ENCODE peak calls at places on chromosomes 11 and 22, in five cellular contexts. O is nephron progenitor cell, B is dorsolateral prefrontal cortex, W is BJ, J is cardiac muscle cell. H is an unnamed sample.

GRCh38 chr11:31711137-31711536 is 100.0 kb downstream of the PAX6 start:
- DNase-seq in O (no peak), B (no peak), J (no peak), W (no peak), H (no peak)

GRCh38 chr11:82718307-82718706 is 15.4 kb downstream of the FAM181B start:
- DNase-seq in B (no peak), O (peak), W (peak), J (peak), H (no peak)

GRCh38 chr11:117511483-117511934 is 183.9 kb downstream of the CEP164 start:
- DNase-seq in J (no peak), O (no peak), B (peak), W (no peak), H (no peak)

GRCh38 chr11:40384991-40385390 is 1074.5 kb downstream of the LRRC4C start:
- DNase-seq in B (no peak), O (no peak), W (peak), J (no peak), H (no peak)

GRCh38 chr22:36701166-36701713 is 2.3 kb downstream of the CACNG2 start:
- DNase-seq in W (no peak), B (peak), J (no peak), O (no peak), H (no peak)

GRCh38 chr11:130170345-130170744 is 10.8 kb downstream of the ST14 start:
- DNase-seq in B (no peak), J (no peak), W (no peak), O (no peak), H (no peak)

GRCh38 chr11:69099193-69099592 is 50.5 kb downstream of the TPCN2 start:
- DNase-seq in O (no peak), J (no peak), B (no peak), W (no peak), H (no peak)

GRCh38 chr22:46111645-46112306 is 38.5 kb upstream of the PPARA start:
- DNase-seq in J (no peak), W (no peak), O (peak), B (peak), H (no peak)

GRCh38 chr11:61035086-61035835 is 63.8 kb downstream of the CD6 start:
- DNase-seq in O (no peak), J (no peak), B (no peak), W (no peak), H (no peak)

GRCh38 chr22:32329202-32329645 is 28.4 kb upstream of the RFPL3 start:
- DNase-seq in O (no peak), W (no peak), B (no peak), J (no peak), H (no peak)

GRCh38 chr22:44546686-44547310 is 48.8 kb upstream of the RTL6 start:
- DNase-seq in B (no peak), J (no peak), W (no peak), O (no peak), H (no peak)

GRCh38 chr11:100680070-100680469 is 7.0 kb upstream of the ARHGAP42 start:
- DNase-seq in J (no peak), B (no peak), O (no peak), W (no peak), H (no peak)

GRCh38 chr11:2214527-2215229 is 43.1 kb upstream of the TH start:
- DNase-seq in J (no peak), B (peak), W (no peak), O (no peak), H (no peak)

GRCh38 chr11:119190531-119190930 is 5.3 kb downstream of the NHERF4 start:
- DNase-seq in J (no peak), O (no peak), B (no peak), W (no peak), H (no peak)

GRCh38 chr11:693415-693831 is 1.6 kb downstream of the DEAF1 start:
- DNase-seq in W (no peak), O (no peak), B (no peak), J (peak), H (no peak)

GRCh38 chr11:41497974-41498373 is 38.5 kb upstream of the LRRC4C start:
- DNase-seq in W (no peak), O (no peak), B (peak), J (peak), H (no peak)

GRCh38 chr22:37420656-37421467 is 6.4 kb downstream of the ELFN2 start:
- DNase-seq in W (no peak), J (no peak), O (no peak), B (no peak), H (no peak)

GRCh38 chr11:72395993-72396392 is 38.3 kb downstream of the CLPB start:
- DNase-seq in O (no peak), J (no peak), B (peak), W (no peak), H (no peak)

GRCh38 chr22:25736378-25737011 is 5.5 kb upstream of the MYO18B start:
- DNase-seq in W (no peak), O (no peak), B (no peak), J (no peak), H (no peak)

GRCh38 chr22:37273126-37273845 is 9.0 kb upstream of the CYTH4 start:
- DNase-seq in B (no peak), W (peak), O (no peak), J (peak), H (no peak)

GRCh38 chr11:30165652-30166051 is 65.2 kb upstream of the FSHB start:
- DNase-seq in W (no peak), B (no peak), O (no peak), J (no peak), H (no peak)

GRCh38 chr11:57513911-57514537 is 1.5 kb downstream of the SLC43A1 start:
- DNase-seq in B (no peak), J (peak), W (no peak), O (peak), H (peak)

GRCh38 chr11:22878604-22879003 is 18.3 kb upstream of the CCDC179 start:
- DNase-seq in W (no peak), B (no peak), O (no peak), J (no peak), H (no peak)

GRCh38 chr11:99015634-99016454 is 4.9 kb upstream of the CNTN5 start:
- DNase-seq in J (peak), B (no peak), W (no peak), O (peak), H (no peak)

GRCh38 chr11:35919244-35919643 is 24.6 kb upstream of the LDLRAD3 start:
- DNase-seq in O (no peak), W (no peak), B (peak), J (peak), H (no peak)

GRCh38 chr11:4979021-4979420 is 15.6 kb upstream of the OR51L1 start:
- DNase-seq in W (no peak), B (peak), O (no peak), J (no peak), H (no peak)

GRCh38 chr11:61551630-61552029 is 29.2 kb downstream of the SYT7 start:
- DNase-seq in B (peak), O (no peak), J (peak), W (no peak), H (no peak)

GRCh38 chr11:33195391-33196190 is 34.3 kb upstream of the CSTF3 start:
- DNase-seq in J (peak), B (no peak), O (no peak), W (no peak), H (no peak)

GRCh38 chr11:105975128-105975527 is 46.9 kb downstream of the MSANTD4 start:
- DNase-seq in W (no peak), O (no peak), J (peak), B (no peak), H (no peak)

GRCh38 chr11:126305699-126306098 is 1.8 kb downstream of the DCPS start:
- DNase-seq in B (no peak), O (no peak), W (no peak), J (no peak), H (no peak)

GRCh38 chr11:61773826-61774225 is 18.6 kb downstream of the TMEM258 start:
- DNase-seq in O (no peak), W (no peak), B (no peak), J (no peak), H (no peak)

DNA sequence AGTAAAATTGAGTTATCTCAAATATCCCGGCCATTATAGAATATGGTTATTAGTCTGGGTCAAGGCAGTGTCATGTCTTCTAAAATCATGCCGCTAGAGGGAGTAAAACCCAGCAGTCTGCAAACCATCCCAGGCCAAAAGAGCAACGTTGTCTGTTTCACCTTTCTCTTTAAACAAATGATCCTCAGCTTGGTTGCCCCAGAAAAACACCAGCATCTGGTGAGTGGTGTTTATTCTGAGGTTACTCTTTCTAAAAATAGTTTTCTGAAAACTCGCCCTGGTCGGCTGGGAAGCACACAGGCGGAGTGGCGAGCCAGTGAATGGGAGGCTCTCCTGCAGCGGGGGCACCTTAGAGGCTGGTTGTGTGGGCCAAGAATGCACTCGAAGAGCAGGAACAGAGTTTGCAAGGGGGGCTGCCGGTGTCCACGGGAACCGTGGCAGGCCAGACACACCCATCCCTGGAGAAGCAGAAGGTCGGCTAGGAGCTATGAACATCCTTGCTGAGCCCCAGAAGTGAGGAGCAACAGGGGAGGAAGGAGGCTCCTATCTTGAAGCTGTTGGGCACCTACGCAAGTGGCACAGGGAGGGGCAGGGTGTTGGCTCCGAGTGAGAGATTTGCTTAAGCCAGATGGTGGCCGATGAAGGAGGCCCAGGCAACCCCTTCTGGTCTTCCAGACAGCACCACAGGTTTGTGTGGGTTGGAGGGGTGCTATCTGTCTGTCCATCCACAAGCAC is 297.1 kb downstream of the ETS1 start:
- DNase-seq in B (peak), O (peak), W (peak), J (peak), H (peak)
- TF ChIP-seq CTCF in B (peak), O (peak), W (peak), J (peak), H (peak)

GRCh38 chr11:45663486-45664375 is 1.7 kb downstream of the CHST1 start:
- DNase-seq in W (no peak), B (no peak), J (no peak), O (no peak), H (no peak)

GRCh38 chr11:45665206-45665932 is at the start of gene CHST1:
- DNase-seq in B (peak), O (peak), W (no peak), J (peak), H (peak)

GRCh38 chr11:45665933-45666647 is 668 bp upstream of the CHST1 start:
- DNase-seq in B (no peak), O (no peak), W (no peak), J (peak), H (no peak)

GRCh38 chr11:45662665-45663485 is 2.5 kb downstream of the CHST1 start:
- DNase-seq in O (no peak), W (no peak), J (peak), B (no peak), H (no peak)

DNA sequence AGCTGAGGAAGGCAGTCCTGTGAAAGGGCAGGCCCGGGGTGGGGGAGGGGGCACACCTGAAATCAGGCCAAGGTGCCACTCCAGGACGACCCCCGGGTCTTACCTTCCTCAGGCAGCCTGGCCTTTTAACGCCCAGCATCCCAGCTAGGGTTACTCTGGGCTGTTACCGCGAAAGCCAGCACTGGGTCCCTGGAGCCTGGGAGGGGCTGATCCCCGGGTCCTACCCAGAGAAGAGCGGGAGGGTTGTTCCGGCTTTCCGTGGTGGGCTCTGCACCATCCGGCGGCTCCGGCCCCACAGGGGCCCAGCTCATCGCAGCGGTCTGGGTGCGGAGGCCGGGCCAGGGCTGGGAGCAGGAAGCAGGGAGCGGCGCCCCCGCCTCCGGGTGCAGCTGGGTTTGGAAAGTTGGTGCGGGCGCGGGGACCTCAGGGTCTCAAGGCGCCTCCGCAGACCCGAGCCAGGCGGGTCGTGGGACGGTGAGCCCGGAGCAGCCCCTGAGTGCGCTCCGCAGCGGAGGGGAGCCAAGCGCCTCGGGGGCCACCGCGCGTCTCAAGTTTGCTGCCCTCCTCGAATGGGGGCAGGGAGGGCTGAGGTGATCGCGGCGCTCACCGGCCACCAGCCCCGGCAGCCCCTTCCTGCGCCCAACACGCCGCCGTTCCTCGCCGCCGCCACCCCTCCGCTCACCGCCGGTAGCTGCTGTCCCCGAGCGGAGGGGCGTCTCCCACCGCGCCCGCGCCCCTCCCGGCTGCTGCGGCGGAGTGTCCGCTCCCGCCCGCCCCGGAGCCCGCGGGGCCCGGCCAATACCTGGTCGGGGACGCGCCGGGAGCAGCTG is 831 bp downstream of the CHST1 start:
- DNase-seq in O (peak), W (no peak), B (no peak), J (no peak), H (no peak)
- TF ChIP-seq CTCF in O (no peak), W (no peak), B (no peak), J (no peak), H (no peak)

GRCh38 chr11:86674965-86675364 is 2.5 kb upstream of the ME3 start:
- DNase-seq in J (no peak), O (no peak), W (no peak), B (no peak), H (no peak)

GRCh38 chr11:86678823-86679222 is 6.4 kb upstream of the ME3 start:
- DNase-seq in B (no peak), O (no peak), W (no peak), J (no peak), H (no peak)

GRCh38 chr11:86678296-86678695 is 5.9 kb upstream of the ME3 start:
- DNase-seq in O (no peak), W (no peak), B (no peak), J (no peak), H (no peak)

GRCh38 chr11:86676010-86676409 is 3.6 kb upstream of the ME3 start:
- DNase-seq in O (no peak), W (no peak), B (no peak), J (no peak), H (no peak)

DNA sequence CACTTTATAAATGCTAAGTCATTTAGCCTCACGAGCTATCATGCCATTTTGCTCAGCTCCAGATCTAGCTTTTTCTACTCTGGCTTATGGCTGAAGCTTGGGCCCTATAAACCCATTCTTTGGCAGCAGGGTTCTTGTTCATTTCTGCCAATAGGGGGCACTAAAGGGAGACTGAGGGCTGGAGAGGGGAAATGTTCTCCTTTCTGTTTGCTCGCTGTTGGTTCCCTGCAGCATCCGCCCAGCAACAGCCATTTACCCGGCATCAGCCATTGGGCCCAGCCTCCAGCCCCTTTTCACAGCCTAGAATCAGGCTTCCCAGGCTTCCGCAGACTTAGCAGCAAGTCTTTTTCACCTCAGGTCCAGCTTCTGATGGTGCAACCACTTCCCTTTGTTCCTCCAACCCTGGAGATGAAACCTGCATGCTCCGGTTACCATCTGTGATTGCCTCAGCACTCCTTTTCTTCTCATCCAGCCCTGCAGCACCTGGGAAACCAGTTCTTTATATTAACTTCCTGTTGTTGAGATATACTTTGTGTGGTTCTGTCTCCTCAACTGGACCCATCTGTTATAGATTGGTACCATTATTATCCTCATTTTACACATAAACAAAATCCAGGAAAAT is 4.2 kb upstream of the ME3 start:
- DNase-seq in W (no peak), B (no peak), O (no peak), J (peak), H (no peak)
- TF ChIP-seq CTCF in W (peak), B (no peak), O (no peak), J (peak), H (peak)

GRCh38 chr11:47409440-47410403 is 1.3 kb downstream of the SLC39A13 start:
- DNase-seq in B (no peak), W (no peak), J (no peak), O (no peak), H (no peak)

GRCh38 chr11:47406896-47407745 is 1.3 kb upstream of the SLC39A13 start:
- DNase-seq in W (no peak), O (no peak), J (peak), B (no peak), H (no peak)

GRCh38 chr11:47408598-47409439 is 429 bp downstream of the SLC39A13 start:
- DNase-seq in B (peak), J (peak), W (no peak), O (peak), H (no peak)

GRCh38 chr11:47410404-47411264 is 2.2 kb downstream of the SLC39A13 start:
- DNase-seq in B (no peak), O (no peak), J (no peak), W (no peak), H (no peak)

DNA sequence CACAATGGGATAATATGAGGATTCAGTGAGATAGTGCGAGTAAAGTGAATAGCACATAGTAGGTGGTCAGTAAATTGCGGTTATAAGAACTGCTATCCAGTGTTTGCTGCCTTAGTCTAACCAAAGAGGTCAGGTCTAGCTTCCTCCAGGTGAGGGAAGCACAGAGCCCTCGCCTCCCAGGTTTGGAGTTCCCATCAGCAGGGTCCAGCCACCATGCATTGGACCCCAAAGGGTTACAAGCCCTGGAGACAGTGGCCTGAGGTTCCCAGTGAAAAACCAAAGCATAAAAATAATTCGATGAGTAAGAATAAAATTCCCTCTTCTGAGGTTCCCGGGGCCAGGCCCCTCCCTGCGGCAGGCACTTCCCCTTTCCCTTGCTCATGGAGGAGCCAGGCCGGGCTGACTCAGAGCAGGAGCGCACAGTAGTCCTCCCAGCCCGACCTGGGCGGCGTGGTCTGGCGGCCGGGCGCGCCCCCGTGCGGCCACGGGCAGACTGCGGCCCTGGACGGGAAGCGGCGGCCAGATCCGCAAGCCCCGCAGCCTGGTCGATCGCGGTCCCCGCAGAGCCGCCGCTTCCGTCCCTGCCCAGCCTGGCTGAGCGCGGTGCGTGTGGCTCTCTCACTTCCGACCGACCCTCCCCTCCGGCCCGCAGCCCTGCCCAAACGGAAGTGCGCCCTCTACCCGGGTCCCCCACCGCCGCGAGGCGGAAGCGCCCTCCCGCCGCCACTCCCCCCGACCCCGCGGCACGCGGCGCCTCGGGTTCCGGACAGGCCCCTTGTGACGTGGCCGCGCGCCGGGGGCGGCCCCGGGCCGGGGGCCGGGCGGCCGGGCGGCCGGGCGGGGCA is at the start of gene SLC39A13:
- DNase-seq in W (peak), O (peak), J (peak), B (peak), H (peak)
- TF ChIP-seq CTCF in W (peak), O (peak), J (peak), B (peak), H (peak)

DNA sequence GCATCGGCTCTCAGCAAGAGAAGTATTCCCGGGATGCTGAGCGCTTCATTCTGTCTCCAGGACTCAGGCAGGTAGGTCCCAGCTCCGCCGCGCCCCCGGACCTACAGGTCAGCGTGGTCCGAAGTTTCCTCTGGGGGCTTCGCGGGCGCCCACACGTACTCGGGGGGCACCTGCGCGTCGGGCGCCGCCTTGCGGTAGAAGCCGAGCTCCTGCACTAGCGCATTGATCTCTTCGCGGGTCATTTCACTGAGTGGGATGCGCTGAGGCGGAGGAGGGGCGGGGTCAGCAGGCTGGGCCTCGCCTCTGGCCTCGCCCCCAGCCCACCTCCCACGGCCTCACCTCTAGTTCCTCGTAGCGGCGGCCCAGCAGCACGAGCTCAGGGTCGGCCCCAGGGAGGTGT is 2.5 kb downstream of the SELENOM start:
- DNase-seq in O (peak), J (no peak), B (no peak), W (no peak), H (peak)
- TF ChIP-seq CTCF in O (peak), J (peak), B (no peak), W (peak), H (peak)